ENCODE peak calls at places on chromosome 4, in five cellular contexts. One of them, this sample, is unnamed.

GRCh38 chr4:90328558-90328957 is 201.4 kb downstream of the CCSER1 start:
- DNase-seq in A549: no peak
- DNase-seq in endothelial cell: no peak
- DNase-seq in CD4-positive, alpha-beta T cell: no peak
- DNase-seq in MCF 10A: peak; percentile 93
- DNase-seq in this sample: peak; percentile 4

GRCh38 chr4:153497091-153497531 is 31.0 kb downstream of the TMEM131L start:
- DNase-seq in A549: peak; percentile 3
- DNase-seq in endothelial cell: no peak
- DNase-seq in CD4-positive, alpha-beta T cell: no peak
- DNase-seq in MCF 10A: peak; percentile 53
- DNase-seq in this sample: no peak

GRCh38 chr4:11813951-11814446 is 385.3 kb upstream of the HS3ST1 start:
- DNase-seq in A549: no peak
- DNase-seq in endothelial cell: no peak
- DNase-seq in CD4-positive, alpha-beta T cell: no peak
- DNase-seq in MCF 10A: no peak
- DNase-seq in this sample: no peak

GRCh38 chr4:140426610-140427103 is 791 bp downstream of the CLGN start:
- DNase-seq in A549: no peak
- DNase-seq in endothelial cell: peak; percentile 40
- DNase-seq in CD4-positive, alpha-beta T cell: no peak
- DNase-seq in MCF 10A: no peak
- DNase-seq in this sample: peak; percentile 16

GRCh38 chr4:126727461-126727860 is 905.3 kb upstream of the INTU start:
- DNase-seq in A549: no peak
- DNase-seq in endothelial cell: no peak
- DNase-seq in CD4-positive, alpha-beta T cell: no peak
- DNase-seq in MCF 10A: peak; percentile 84
- DNase-seq in this sample: no peak

GRCh38 chr4:57404463-57404862 is 294.3 kb upstream of the IGFBP7 start:
- DNase-seq in A549: no peak
- DNase-seq in endothelial cell: no peak
- DNase-seq in CD4-positive, alpha-beta T cell: no peak
- DNase-seq in MCF 10A: no peak
- DNase-seq in this sample: no peak

GRCh38 chr4:101806914-101807313 is 16.4 kb downstream of the BANK1 start:
- DNase-seq in A549: peak; percentile 5
- DNase-seq in endothelial cell: no peak
- DNase-seq in CD4-positive, alpha-beta T cell: no peak
- DNase-seq in MCF 10A: peak; percentile 3
- DNase-seq in this sample: no peak

GRCh38 chr4:76458829-76459228 is 23.8 kb downstream of the SHROOM3 start:
- DNase-seq in A549: no peak
- DNase-seq in endothelial cell: no peak
- DNase-seq in CD4-positive, alpha-beta T cell: no peak
- DNase-seq in MCF 10A: peak; percentile 11
- DNase-seq in this sample: no peak

GRCh38 chr4:32140636-32141035 is 1420.5 kb downstream of the PCDH7 start:
- DNase-seq in A549: peak; percentile 10
- DNase-seq in endothelial cell: no peak
- DNase-seq in CD4-positive, alpha-beta T cell: no peak
- DNase-seq in MCF 10A: peak; percentile 93
- DNase-seq in this sample: no peak

GRCh38 chr4:4362991-4363697 is 23.8 kb upstream of the NSG1 start:
- DNase-seq in A549: no peak
- DNase-seq in endothelial cell: no peak
- DNase-seq in CD4-positive, alpha-beta T cell: no peak
- DNase-seq in MCF 10A: no peak
- DNase-seq in this sample: no peak

GRCh38 chr4:85522836-85523235 is 47.9 kb downstream of the ARHGAP24 start:
- DNase-seq in A549: no peak
- DNase-seq in endothelial cell: no peak
- DNase-seq in CD4-positive, alpha-beta T cell: no peak
- DNase-seq in MCF 10A: no peak
- DNase-seq in this sample: no peak

GRCh38 chr4:4419896-4420295 is 33.0 kb downstream of the NSG1 start:
- DNase-seq in A549: no peak
- DNase-seq in endothelial cell: no peak
- DNase-seq in CD4-positive, alpha-beta T cell: no peak
- DNase-seq in MCF 10A: no peak
- DNase-seq in this sample: no peak

GRCh38 chr4:86556791-86557415 is 37.2 kb upstream of the PTPN13 start:
- DNase-seq in A549: no peak
- DNase-seq in endothelial cell: no peak
- DNase-seq in CD4-positive, alpha-beta T cell: no peak
- DNase-seq in MCF 10A: peak; percentile 34
- DNase-seq in this sample: no peak

GRCh38 chr4:2942532-2943363 is 20.5 kb downstream of the NOP14 start:
- DNase-seq in A549: no peak
- DNase-seq in endothelial cell: no peak
- DNase-seq in CD4-positive, alpha-beta T cell: no peak
- DNase-seq in MCF 10A: no peak
- DNase-seq in this sample: no peak

GRCh38 chr4:166460769-166461550 is 587.9 kb downstream of the TLL1 start:
- DNase-seq in A549: no peak
- DNase-seq in endothelial cell: no peak
- DNase-seq in CD4-positive, alpha-beta T cell: no peak
- DNase-seq in MCF 10A: peak; percentile 41
- DNase-seq in this sample: no peak

GRCh38 chr4:14111730-14112171 is 484.2 kb upstream of the BOD1L1 start:
- DNase-seq in A549: peak; percentile 45
- DNase-seq in endothelial cell: no peak
- DNase-seq in CD4-positive, alpha-beta T cell: no peak
- DNase-seq in MCF 10A: peak; percentile 46
- DNase-seq in this sample: no peak

GRCh38 chr4:126354784-126355183 is 1040.0 kb downstream of the FAT4 start:
- DNase-seq in A549: no peak
- DNase-seq in endothelial cell: no peak
- DNase-seq in CD4-positive, alpha-beta T cell: no peak
- DNase-seq in MCF 10A: peak; percentile 57
- DNase-seq in this sample: peak; percentile 1

GRCh38 chr4:15402146-15402545 is 25.7 kb upstream of the C1QTNF7 start:
- DNase-seq in A549: no peak
- DNase-seq in endothelial cell: no peak
- DNase-seq in CD4-positive, alpha-beta T cell: no peak
- DNase-seq in MCF 10A: peak; percentile 16
- DNase-seq in this sample: no peak

GRCh38 chr4:177484613-177485021 is 42.4 kb upstream of the AGA start:
- DNase-seq in A549: peak; percentile 20
- DNase-seq in endothelial cell: no peak
- DNase-seq in CD4-positive, alpha-beta T cell: no peak
- DNase-seq in MCF 10A: peak; percentile 78
- DNase-seq in this sample: peak; percentile 22

GRCh38 chr4:152779513-152780266 is at the start of the genes ARFIP1 and TIGD4:
- DNase-seq in A549: peak; percentile 96
- DNase-seq in endothelial cell: peak; percentile 97
- DNase-seq in CD4-positive, alpha-beta T cell: peak; percentile 90
- DNase-seq in MCF 10A: peak; percentile 97
- DNase-seq in this sample: peak; percentile 96

GRCh38 chr4:40196724-40197281 is at the start of gene RHOH:
- DNase-seq in A549: no peak
- DNase-seq in endothelial cell: peak; percentile 13
- DNase-seq in CD4-positive, alpha-beta T cell: peak; percentile 59
- DNase-seq in MCF 10A: no peak
- DNase-seq in this sample: no peak

GRCh38 chr4:107666134-107666533 is 53.9 kb downstream of the PAPSS1 start:
- DNase-seq in A549: peak; percentile 5
- DNase-seq in endothelial cell: no peak
- DNase-seq in CD4-positive, alpha-beta T cell: no peak
- DNase-seq in MCF 10A: peak; percentile 8
- DNase-seq in this sample: no peak
- TF ChIP-seq CTCF in A549: peak; percentile 25
- TF ChIP-seq CTCF in endothelial cell: no peak
- TF ChIP-seq CTCF in CD4-positive, alpha-beta T cell: no peak
- TF ChIP-seq CTCF in MCF 10A: peak; percentile 22
- TF ChIP-seq CTCF in this sample: no peak

DNA sequence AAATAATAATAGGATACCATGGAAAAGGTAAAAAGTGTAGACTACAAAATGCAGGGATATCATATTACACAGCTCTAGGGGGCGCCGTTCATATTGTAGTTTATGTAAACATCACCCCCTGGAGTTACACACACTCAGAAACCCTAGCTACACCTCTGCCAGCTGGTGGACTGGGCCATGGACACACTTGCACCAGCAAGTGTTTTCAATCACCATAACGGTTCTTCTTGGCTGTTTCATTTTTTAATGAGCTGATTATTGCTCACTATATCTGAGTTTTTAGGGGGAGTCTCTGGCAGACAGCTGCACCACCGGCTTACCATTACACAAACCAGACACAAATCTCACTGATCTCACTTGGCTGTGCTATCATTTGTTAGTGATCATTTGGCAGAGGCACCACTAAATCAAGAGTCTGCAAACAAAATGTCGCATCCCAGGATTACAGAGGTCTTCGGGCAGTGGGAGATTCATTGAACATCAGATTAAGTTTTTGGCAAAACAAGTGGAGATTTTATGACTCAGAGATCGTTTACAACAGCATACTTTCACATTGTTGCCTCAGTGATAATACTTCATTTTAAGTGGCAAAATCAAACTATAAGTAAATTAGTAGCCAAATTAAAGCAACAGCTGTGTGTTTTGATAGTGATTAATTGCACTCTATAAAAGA is 185.7 kb downstream of the UNC5C start:
- DNase-seq in A549: peak; percentile 18
- DNase-seq in endothelial cell: peak; percentile 19
- DNase-seq in CD4-positive, alpha-beta T cell: no peak
- DNase-seq in MCF 10A: peak; percentile 36
- DNase-seq in this sample: no peak
- TF ChIP-seq CTCF in A549: no peak
- TF ChIP-seq CTCF in endothelial cell: peak; percentile 43
- TF ChIP-seq CTCF in CD4-positive, alpha-beta T cell: no peak
- TF ChIP-seq CTCF in MCF 10A: no peak
- TF ChIP-seq CTCF in this sample: no peak

GRCh38 chr4:92299152-92299551 is 4.6 kb upstream of the GRID2 start:
- DNase-seq in A549: no peak
- DNase-seq in endothelial cell: no peak
- DNase-seq in CD4-positive, alpha-beta T cell: no peak
- DNase-seq in MCF 10A: peak; percentile 45
- DNase-seq in this sample: no peak
- TF ChIP-seq CTCF in A549: peak; percentile 7
- TF ChIP-seq CTCF in endothelial cell: no peak
- TF ChIP-seq CTCF in CD4-positive, alpha-beta T cell: no peak
- TF ChIP-seq CTCF in MCF 10A: peak; percentile 51
- TF ChIP-seq CTCF in this sample: no peak

GRCh38 chr4:59094505-59094904 is 1984.3 kb upstream of the IGFBP7 start:
- DNase-seq in A549: no peak
- DNase-seq in endothelial cell: no peak
- DNase-seq in CD4-positive, alpha-beta T cell: no peak
- DNase-seq in MCF 10A: no peak
- DNase-seq in this sample: no peak
- TF ChIP-seq CTCF in A549: no peak
- TF ChIP-seq CTCF in endothelial cell: no peak
- TF ChIP-seq CTCF in CD4-positive, alpha-beta T cell: no peak
- TF ChIP-seq CTCF in MCF 10A: no peak
- TF ChIP-seq CTCF in this sample: no peak

GRCh38 chr4:41785665-41786064 is 37.1 kb upstream of the PHOX2B start:
- DNase-seq in A549: no peak
- DNase-seq in endothelial cell: no peak
- DNase-seq in CD4-positive, alpha-beta T cell: no peak
- DNase-seq in MCF 10A: no peak
- DNase-seq in this sample: no peak

GRCh38 chr4:41791557-41791956 is 43.0 kb upstream of the PHOX2B start:
- DNase-seq in A549: no peak
- DNase-seq in endothelial cell: no peak
- DNase-seq in CD4-positive, alpha-beta T cell: no peak
- DNase-seq in MCF 10A: no peak
- DNase-seq in this sample: no peak

GRCh38 chr4:41784191-41784979 is 35.9 kb upstream of the PHOX2B start:
- DNase-seq in A549: no peak
- DNase-seq in endothelial cell: no peak
- DNase-seq in CD4-positive, alpha-beta T cell: no peak
- DNase-seq in MCF 10A: no peak
- DNase-seq in this sample: no peak

GRCh38 chr4:41792166-41792565 is 43.6 kb upstream of the PHOX2B start:
- DNase-seq in A549: no peak
- DNase-seq in endothelial cell: no peak
- DNase-seq in CD4-positive, alpha-beta T cell: no peak
- DNase-seq in MCF 10A: no peak
- DNase-seq in this sample: no peak

DNA sequence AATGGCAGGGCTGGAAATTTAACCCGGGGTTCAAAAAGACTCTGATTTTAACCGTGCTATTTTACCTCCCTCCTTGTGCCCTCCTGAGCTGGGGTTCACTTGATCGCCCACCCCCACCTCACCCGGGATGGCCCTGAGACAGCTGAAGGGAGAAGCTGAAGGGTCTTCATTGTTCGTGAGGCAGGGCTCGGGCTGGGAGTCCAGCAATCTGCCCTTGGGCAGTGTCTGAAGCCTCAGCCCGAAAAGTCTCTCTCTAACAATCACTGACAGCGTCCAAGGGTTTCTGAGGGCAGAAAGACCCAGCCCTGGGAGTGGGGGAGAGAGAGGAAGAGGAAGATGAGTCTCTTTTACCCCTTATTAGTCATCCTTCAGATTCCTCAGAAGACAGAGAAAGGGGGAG is 39.4 kb upstream of the PHOX2B start:
- DNase-seq in A549: no peak
- DNase-seq in endothelial cell: no peak
- DNase-seq in CD4-positive, alpha-beta T cell: no peak
- DNase-seq in MCF 10A: no peak
- DNase-seq in this sample: no peak
- TF ChIP-seq CTCF in A549: no peak
- TF ChIP-seq CTCF in endothelial cell: no peak
- TF ChIP-seq CTCF in CD4-positive, alpha-beta T cell: no peak
- TF ChIP-seq CTCF in MCF 10A: no peak
- TF ChIP-seq CTCF in this sample: no peak